ENCODE peak calls at places on chromosomes 3 and 15, in ten cellular contexts. One of them, this sample, is unnamed.

GRCh38 chr15:59457103-59457502 is 19.1 kb downstream of the FAM81A start:
- DNase-seq in GM12865: no peak
- DNase-seq in fibroblast of mammary gland: no peak
- DNase-seq in B cell: no peak
- DNase-seq in endothelial cell: no peak
- DNase-seq in right lobe of liver: no peak
- DNase-seq in retinal pigment epithelial cell: no peak
- DNase-seq in cardiac muscle cell: no peak
- DNase-seq in dorsolateral prefrontal cortex: no peak
- DNase-seq in brain microvascular endothelial cell: no peak
- DNase-seq in this sample: no peak

GRCh38 chr3:126703512-126704493 is at the start of gene CHCHD6:
- DNase-seq in right lobe of liver: peak
- DNase-seq in B cell: peak
- DNase-seq in dorsolateral prefrontal cortex: peak
- DNase-seq in GM12865: peak
- DNase-seq in brain microvascular endothelial cell: peak
- DNase-seq in endothelial cell: peak
- DNase-seq in cardiac muscle cell: peak
- DNase-seq in fibroblast of mammary gland: peak
- DNase-seq in retinal pigment epithelial cell: peak
- DNase-seq in this sample: peak

GRCh38 chr15:60362318-60363023 is 35.3 kb downstream of the ANXA2 start:
- DNase-seq in fibroblast of mammary gland: peak
- DNase-seq in cardiac muscle cell: no peak
- DNase-seq in dorsolateral prefrontal cortex: no peak
- DNase-seq in right lobe of liver: no peak
- DNase-seq in B cell: no peak
- DNase-seq in brain microvascular endothelial cell: peak
- DNase-seq in retinal pigment epithelial cell: no peak
- DNase-seq in GM12865: peak
- DNase-seq in endothelial cell: no peak
- DNase-seq in this sample: no peak

GRCh38 chr3:187902938-187903337 is 157.7 kb upstream of the BCL6 start:
- DNase-seq in retinal pigment epithelial cell: no peak
- DNase-seq in brain microvascular endothelial cell: no peak
- DNase-seq in right lobe of liver: no peak
- DNase-seq in fibroblast of mammary gland: peak
- DNase-seq in cardiac muscle cell: no peak
- DNase-seq in dorsolateral prefrontal cortex: no peak
- DNase-seq in endothelial cell: no peak
- DNase-seq in GM12865: no peak
- DNase-seq in B cell: no peak
- DNase-seq in this sample: no peak

GRCh38 chr15:28948036-28948435 is 62.3 kb downstream of the APBA2 start:
- DNase-seq in right lobe of liver: no peak
- DNase-seq in GM12865: no peak
- DNase-seq in brain microvascular endothelial cell: no peak
- DNase-seq in B cell: no peak
- DNase-seq in fibroblast of mammary gland: no peak
- DNase-seq in dorsolateral prefrontal cortex: no peak
- DNase-seq in cardiac muscle cell: no peak
- DNase-seq in endothelial cell: no peak
- DNase-seq in retinal pigment epithelial cell: no peak
- DNase-seq in this sample: no peak

GRCh38 chr15:68682906-68683490 is 104.2 kb downstream of the CORO2B start:
- DNase-seq in dorsolateral prefrontal cortex: no peak
- DNase-seq in endothelial cell: no peak
- DNase-seq in retinal pigment epithelial cell: no peak
- DNase-seq in right lobe of liver: no peak
- DNase-seq in cardiac muscle cell: no peak
- DNase-seq in brain microvascular endothelial cell: no peak
- DNase-seq in fibroblast of mammary gland: no peak
- DNase-seq in GM12865: no peak
- DNase-seq in B cell: no peak
- DNase-seq in this sample: no peak

GRCh38 chr3:121431717-121432517 is 113.9 kb downstream of the POLQ start:
- DNase-seq in GM12865: peak
- DNase-seq in fibroblast of mammary gland: peak
- DNase-seq in B cell: peak
- DNase-seq in retinal pigment epithelial cell: peak
- DNase-seq in cardiac muscle cell: no peak
- DNase-seq in dorsolateral prefrontal cortex: no peak
- DNase-seq in endothelial cell: no peak
- DNase-seq in right lobe of liver: no peak
- DNase-seq in brain microvascular endothelial cell: peak
- DNase-seq in this sample: no peak

GRCh38 chr15:75350601-75351331 is 3.9 kb downstream of the NEIL1 start:
- DNase-seq in brain microvascular endothelial cell: no peak
- DNase-seq in GM12865: no peak
- DNase-seq in endothelial cell: no peak
- DNase-seq in retinal pigment epithelial cell: no peak
- DNase-seq in dorsolateral prefrontal cortex: no peak
- DNase-seq in B cell: no peak
- DNase-seq in cardiac muscle cell: no peak
- DNase-seq in fibroblast of mammary gland: peak
- DNase-seq in right lobe of liver: no peak
- DNase-seq in this sample: no peak

GRCh38 chr3:195908439-195909293 is at the start of gene TNK2:
- DNase-seq in cardiac muscle cell: peak
- DNase-seq in fibroblast of mammary gland: no peak
- DNase-seq in retinal pigment epithelial cell: no peak
- DNase-seq in GM12865: peak
- DNase-seq in endothelial cell: no peak
- DNase-seq in B cell: peak
- DNase-seq in dorsolateral prefrontal cortex: no peak
- DNase-seq in right lobe of liver: no peak
- DNase-seq in brain microvascular endothelial cell: no peak
- DNase-seq in this sample: peak

GRCh38 chr3:159964166-159964973 is 24.3 kb upstream of the IL12A start:
- DNase-seq in brain microvascular endothelial cell: peak
- DNase-seq in right lobe of liver: no peak
- DNase-seq in retinal pigment epithelial cell: no peak
- DNase-seq in dorsolateral prefrontal cortex: no peak
- DNase-seq in endothelial cell: no peak
- DNase-seq in GM12865: peak
- DNase-seq in B cell: no peak
- DNase-seq in cardiac muscle cell: no peak
- DNase-seq in fibroblast of mammary gland: peak
- DNase-seq in this sample: no peak

DNA sequence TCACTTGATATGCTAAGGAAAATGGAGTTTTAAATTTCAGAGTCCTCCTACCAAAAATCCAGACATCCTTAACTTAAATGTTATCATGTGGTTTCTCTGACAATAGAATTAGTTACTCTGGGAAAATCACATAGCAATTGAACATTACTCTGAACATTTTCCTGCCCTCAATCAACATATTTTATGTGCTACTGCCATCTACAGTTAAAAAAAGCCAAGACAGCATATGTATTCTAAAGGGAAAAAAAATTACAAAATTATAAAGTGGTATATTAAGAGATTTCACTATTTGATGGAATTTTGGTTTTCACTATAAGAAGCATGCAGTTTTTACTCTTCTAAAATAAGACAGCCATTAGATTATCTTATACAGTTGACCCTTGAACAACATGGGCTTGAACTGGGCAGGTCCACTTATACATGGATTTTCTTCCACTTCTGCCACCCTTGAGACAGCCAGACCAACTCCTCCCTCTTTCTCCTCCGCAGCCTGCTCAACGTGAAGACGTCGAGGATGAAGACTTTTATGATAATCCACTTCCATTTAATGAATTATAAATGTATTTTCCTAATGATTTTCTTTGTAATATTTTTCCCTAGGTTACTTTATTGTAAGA is 122.3 kb downstream of the ATP1B3 start:
- DNase-seq in brain microvascular endothelial cell: no peak
- DNase-seq in cardiac muscle cell: peak
- DNase-seq in retinal pigment epithelial cell: no peak
- DNase-seq in right lobe of liver: no peak
- DNase-seq in GM12865: no peak
- DNase-seq in B cell: no peak
- DNase-seq in dorsolateral prefrontal cortex: no peak
- DNase-seq in endothelial cell: no peak
- DNase-seq in fibroblast of mammary gland: peak
- DNase-seq in this sample: no peak
- TF ChIP-seq CTCF in brain microvascular endothelial cell: peak
- TF ChIP-seq CTCF in cardiac muscle cell: peak
- TF ChIP-seq CTCF in retinal pigment epithelial cell: peak
- TF ChIP-seq CTCF in right lobe of liver: no peak
- TF ChIP-seq CTCF in GM12865: peak
- TF ChIP-seq CTCF in B cell: peak
- TF ChIP-seq CTCF in dorsolateral prefrontal cortex: peak
- TF ChIP-seq CTCF in endothelial cell: no peak
- TF ChIP-seq CTCF in fibroblast of mammary gland: peak
- TF ChIP-seq CTCF in this sample: no peak

DNA sequence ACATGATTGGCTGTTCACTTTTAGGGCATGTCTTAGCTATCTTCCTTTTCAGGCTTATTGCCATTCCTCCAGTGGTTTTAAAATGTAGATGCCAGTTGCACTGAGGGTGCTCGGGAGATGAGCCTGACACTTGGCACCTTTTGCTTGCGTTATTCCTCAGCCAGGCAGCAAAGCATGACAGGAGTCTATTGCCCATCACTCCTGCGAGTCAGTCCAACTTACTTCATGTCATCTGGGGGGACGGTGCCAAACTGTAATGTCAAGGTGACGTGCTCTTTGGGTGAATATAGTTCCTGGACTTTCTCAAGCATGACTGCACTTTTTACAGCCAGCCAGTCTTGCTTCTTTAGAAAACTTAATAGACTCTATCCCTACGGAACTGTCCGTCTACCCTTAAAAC is 406.0 kb upstream of the C2CD4B start:
- DNase-seq in endothelial cell: no peak
- DNase-seq in dorsolateral prefrontal cortex: no peak
- DNase-seq in right lobe of liver: no peak
- DNase-seq in brain microvascular endothelial cell: no peak
- DNase-seq in cardiac muscle cell: no peak
- DNase-seq in GM12865: no peak
- DNase-seq in retinal pigment epithelial cell: no peak
- DNase-seq in B cell: no peak
- DNase-seq in fibroblast of mammary gland: no peak
- DNase-seq in this sample: no peak
- TF ChIP-seq CTCF in endothelial cell: no peak
- TF ChIP-seq CTCF in dorsolateral prefrontal cortex: no peak
- TF ChIP-seq CTCF in right lobe of liver: no peak
- TF ChIP-seq CTCF in brain microvascular endothelial cell: no peak
- TF ChIP-seq CTCF in cardiac muscle cell: no peak
- TF ChIP-seq CTCF in GM12865: no peak
- TF ChIP-seq CTCF in retinal pigment epithelial cell: no peak
- TF ChIP-seq CTCF in B cell: no peak
- TF ChIP-seq CTCF in fibroblast of mammary gland: no peak
- TF ChIP-seq CTCF in this sample: no peak

GRCh38 chr15:87902772-87903388 is 353.7 kb downstream of the NTRK3 start:
- DNase-seq in fibroblast of mammary gland: no peak
- DNase-seq in right lobe of liver: no peak
- DNase-seq in retinal pigment epithelial cell: no peak
- DNase-seq in B cell: no peak
- DNase-seq in GM12865: no peak
- DNase-seq in dorsolateral prefrontal cortex: no peak
- DNase-seq in brain microvascular endothelial cell: peak
- DNase-seq in cardiac muscle cell: no peak
- DNase-seq in endothelial cell: no peak
- DNase-seq in this sample: peak
- TF ChIP-seq CTCF in fibroblast of mammary gland: no peak
- TF ChIP-seq CTCF in right lobe of liver: no peak
- TF ChIP-seq CTCF in retinal pigment epithelial cell: no peak
- TF ChIP-seq CTCF in B cell: no peak
- TF ChIP-seq CTCF in GM12865: no peak
- TF ChIP-seq CTCF in dorsolateral prefrontal cortex: no peak
- TF ChIP-seq CTCF in brain microvascular endothelial cell: no peak
- TF ChIP-seq CTCF in cardiac muscle cell: no peak
- TF ChIP-seq CTCF in endothelial cell: no peak
- TF ChIP-seq CTCF in this sample: no peak

GRCh38 chr3:98259707-98260106 is 4.3 kb upstream of the OR5H6 start:
- DNase-seq in endothelial cell: no peak
- DNase-seq in B cell: no peak
- DNase-seq in GM12865: peak
- DNase-seq in right lobe of liver: no peak
- DNase-seq in cardiac muscle cell: no peak
- DNase-seq in fibroblast of mammary gland: no peak
- DNase-seq in retinal pigment epithelial cell: no peak
- DNase-seq in dorsolateral prefrontal cortex: no peak
- DNase-seq in brain microvascular endothelial cell: no peak
- DNase-seq in this sample: no peak
- TF ChIP-seq CTCF in endothelial cell: no peak
- TF ChIP-seq CTCF in B cell: no peak
- TF ChIP-seq CTCF in GM12865: peak
- TF ChIP-seq CTCF in right lobe of liver: no peak
- TF ChIP-seq CTCF in cardiac muscle cell: no peak
- TF ChIP-seq CTCF in fibroblast of mammary gland: no peak
- TF ChIP-seq CTCF in retinal pigment epithelial cell: peak
- TF ChIP-seq CTCF in dorsolateral prefrontal cortex: no peak
- TF ChIP-seq CTCF in brain microvascular endothelial cell: peak
- TF ChIP-seq CTCF in this sample: no peak

GRCh38 chr15:55630921-55631320 is 42.8 kb upstream of the PYGO1 start:
- DNase-seq in fibroblast of mammary gland: peak
- DNase-seq in B cell: no peak
- DNase-seq in cardiac muscle cell: no peak
- DNase-seq in endothelial cell: no peak
- DNase-seq in dorsolateral prefrontal cortex: no peak
- DNase-seq in right lobe of liver: no peak
- DNase-seq in GM12865: no peak
- DNase-seq in retinal pigment epithelial cell: peak
- DNase-seq in brain microvascular endothelial cell: no peak
- DNase-seq in this sample: no peak

GRCh38 chr15:55628369-55628730 is 40.2 kb upstream of the PYGO1 start:
- DNase-seq in endothelial cell: no peak
- DNase-seq in right lobe of liver: no peak
- DNase-seq in dorsolateral prefrontal cortex: no peak
- DNase-seq in cardiac muscle cell: no peak
- DNase-seq in fibroblast of mammary gland: no peak
- DNase-seq in GM12865: no peak
- DNase-seq in brain microvascular endothelial cell: no peak
- DNase-seq in retinal pigment epithelial cell: no peak
- DNase-seq in B cell: no peak
- DNase-seq in this sample: no peak

GRCh38 chr15:55633731-55634130 is 45.6 kb upstream of the PYGO1 start:
- DNase-seq in right lobe of liver: no peak
- DNase-seq in endothelial cell: no peak
- DNase-seq in brain microvascular endothelial cell: no peak
- DNase-seq in GM12865: no peak
- DNase-seq in retinal pigment epithelial cell: no peak
- DNase-seq in fibroblast of mammary gland: no peak
- DNase-seq in B cell: no peak
- DNase-seq in dorsolateral prefrontal cortex: no peak
- DNase-seq in cardiac muscle cell: no peak
- DNase-seq in this sample: no peak

GRCh38 chr15:55632434-55632833 is 44.3 kb upstream of the PYGO1 start:
- DNase-seq in endothelial cell: no peak
- DNase-seq in brain microvascular endothelial cell: no peak
- DNase-seq in GM12865: no peak
- DNase-seq in right lobe of liver: no peak
- DNase-seq in fibroblast of mammary gland: no peak
- DNase-seq in B cell: no peak
- DNase-seq in cardiac muscle cell: no peak
- DNase-seq in dorsolateral prefrontal cortex: no peak
- DNase-seq in retinal pigment epithelial cell: no peak
- DNase-seq in this sample: no peak

GRCh38 chr15:55627730-55628368 is 39.7 kb upstream of the PYGO1 start:
- DNase-seq in dorsolateral prefrontal cortex: no peak
- DNase-seq in right lobe of liver: no peak
- DNase-seq in B cell: no peak
- DNase-seq in brain microvascular endothelial cell: peak
- DNase-seq in GM12865: no peak
- DNase-seq in cardiac muscle cell: no peak
- DNase-seq in retinal pigment epithelial cell: peak
- DNase-seq in endothelial cell: no peak
- DNase-seq in fibroblast of mammary gland: peak
- DNase-seq in this sample: peak
- TF ChIP-seq CTCF in dorsolateral prefrontal cortex: no peak
- TF ChIP-seq CTCF in right lobe of liver: no peak
- TF ChIP-seq CTCF in B cell: no peak
- TF ChIP-seq CTCF in brain microvascular endothelial cell: peak
- TF ChIP-seq CTCF in GM12865: no peak
- TF ChIP-seq CTCF in cardiac muscle cell: peak
- TF ChIP-seq CTCF in retinal pigment epithelial cell: peak
- TF ChIP-seq CTCF in endothelial cell: no peak
- TF ChIP-seq CTCF in fibroblast of mammary gland: no peak
- TF ChIP-seq CTCF in this sample: no peak